ENCODE peak calls at places on chromosomes 6 and 20, in six cellular contexts. K is HL-60, I is transverse colon, Y is stomach, J is Panc1, L is SK-N-SH. Z is an unnamed sample.

GRCh38 chr20:60039526-60039925 is 81.3 kb downstream of the CDH26 start:
- DNase-seq in K (no peak), I (no peak), Y (no peak), J (no peak), L (no peak), Z (no peak)

GRCh38 chr6:16130932-16131387 is 2.1 kb downstream of the MYLIP start:
- DNase-seq in K (peak; percentile 79), I (peak; percentile 73), Y (peak; percentile 49), J (no peak), L (peak; percentile 28), Z (no peak)

GRCh38 chr6:139150915-139151314 is 16.0 kb downstream of the HECA start:
- DNase-seq in K (no peak), I (no peak), Y (no peak), J (no peak), L (no peak), Z (no peak)

GRCh38 chr20:25022680-25023079 is 30.1 kb upstream of the APMAP start:
- DNase-seq in K (no peak), I (peak; percentile 88), Y (peak; percentile 92), J (no peak), L (no peak), Z (peak; percentile 68)

GRCh38 chr20:17721802-17722486 is 22.2 kb downstream of the BANF2 start:
- DNase-seq in K (no peak), I (peak; percentile 30), Y (peak; percentile 69), J (no peak), L (no peak), Z (no peak)

GRCh38 chr6:159969204-159969912 is 476 bp downstream of the IGF2R start:
- DNase-seq in K (peak; percentile 35), I (peak; percentile 42), Y (peak; percentile 31), J (no peak), L (peak; percentile 77), Z (peak; percentile 95)

GRCh38 chr6:47633141-47633540 is 65.2 kb upstream of the ADGRF4 start:
- DNase-seq in K (no peak), I (no peak), Y (no peak), J (no peak), L (peak; percentile 43), Z (no peak)

GRCh38 chr20:20202793-20203192 is 150.5 kb downstream of the CFAP61 start:
- DNase-seq in K (no peak), I (no peak), Y (no peak), J (no peak), L (no peak), Z (no peak)

GRCh38 chr6:166958926-166959861 is 2.8 kb upstream of the RNASET2 start:
- DNase-seq in K (peak; percentile 77), I (peak; percentile 54), Y (no peak), J (no peak), L (no peak), Z (peak; percentile 87)

GRCh38 chr6:56808871-56809359 is 146.0 kb upstream of the BEND6 start:
- DNase-seq in K (no peak), I (no peak), Y (no peak), J (no peak), L (no peak), Z (no peak)

GRCh38 chr20:64099880-64100565 is 7.3 kb downstream of the NPBWR2 start:
- DNase-seq in K (no peak), I (no peak), Y (no peak), J (no peak), L (no peak), Z (no peak)

GRCh38 chr6:157551041-157551832 is 170.2 kb downstream of the ZDHHC14 start:
- DNase-seq in K (no peak), I (no peak), Y (no peak), J (no peak), L (no peak), Z (no peak)

GRCh38 chr6:7504041-7504440 is 37.4 kb upstream of the DSP start:
- DNase-seq in K (no peak), I (no peak), Y (no peak), J (no peak), L (no peak), Z (no peak)
- H3K27ac ChIP-seq in K (no peak overlapping the region), I (no peak overlapping the region), Y (no peak overlapping the region), J (no peak overlapping the region), L (no peak overlapping the region), Z (no peak overlapping the region)

GRCh38 chr20:840503-840857 is 7.0 kb downstream of the FAM110A start:
- DNase-seq in K (no peak), I (no peak), Y (no peak), J (no peak), L (no peak), Z (no peak)

GRCh38 chr20:843908-844307 is 10.4 kb downstream of the FAM110A start:
- DNase-seq in K (no peak), I (peak; percentile 47), Y (no peak), J (no peak), L (peak; percentile 57), Z (peak; percentile 80)

GRCh38 chr20:840858-841567 is 7.5 kb downstream of the FAM110A start:
- DNase-seq in K (no peak), I (peak; percentile 74), Y (peak; percentile 70), J (no peak), L (no peak), Z (peak; percentile 88)

GRCh38 chr20:842547-842940 is 9.0 kb downstream of the FAM110A start:
- DNase-seq in K (no peak), I (no peak), Y (no peak), J (no peak), L (no peak), Z (no peak)

DNA sequence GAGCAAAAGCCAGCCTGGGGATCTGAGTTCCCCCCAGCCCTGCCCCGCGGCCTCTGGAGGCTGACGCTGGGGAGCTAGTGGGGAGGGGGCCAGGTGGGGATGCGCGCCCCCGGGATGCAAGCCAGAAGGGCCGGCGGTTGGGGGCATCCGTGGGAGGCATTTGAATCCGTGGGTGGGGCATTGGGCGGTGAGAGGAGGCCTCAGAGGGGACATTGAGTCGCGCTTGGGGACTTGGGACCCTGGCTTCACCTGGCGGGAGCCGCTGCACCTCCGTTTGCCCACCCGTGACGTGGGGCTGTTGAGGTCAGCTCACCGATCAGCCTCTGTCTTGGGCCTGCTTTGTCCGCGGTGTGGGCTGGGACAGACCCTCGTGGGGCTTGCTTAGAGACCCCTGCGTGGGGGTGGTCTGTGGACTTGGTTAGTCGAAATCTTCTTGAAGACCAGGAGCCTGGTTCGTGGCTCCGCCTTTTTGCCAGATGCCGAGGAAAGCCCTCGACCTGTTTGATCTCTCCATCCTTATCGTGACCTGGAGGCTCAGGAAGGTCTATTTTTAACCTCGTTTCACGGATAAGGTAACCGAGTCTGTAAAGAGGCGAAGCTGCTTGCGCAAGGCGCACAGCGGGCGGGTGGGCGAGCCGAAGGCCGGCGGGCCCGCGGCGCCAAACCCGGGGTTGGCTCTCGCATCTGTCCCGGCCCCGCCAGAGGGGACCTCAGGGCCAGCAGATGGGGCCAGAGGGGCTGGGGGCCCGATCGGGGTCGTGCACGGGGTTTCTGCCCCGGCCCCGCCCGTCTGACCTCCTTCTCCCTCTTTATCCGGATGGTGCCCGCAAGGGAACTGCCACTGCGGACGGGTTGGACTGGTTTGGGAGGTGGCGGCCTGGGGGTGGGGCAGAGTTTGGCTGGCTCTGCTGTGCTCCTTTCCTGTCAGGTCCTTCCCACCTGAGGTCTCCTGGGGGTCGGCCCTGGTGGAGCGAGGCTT is 8.3 kb downstream of the FAM110A start:
- DNase-seq in K (no peak), I (peak; percentile 79), Y (peak; percentile 81), J (no peak), L (no peak), Z (peak; percentile 79)
- TF ChIP-seq POLR2AphosphoS5 in K (no peak), I (no peak), Y (peak; percentile 19), J (no peak), L (no peak), Z (peak; percentile 6)

GRCh38 chr20:2130062-2130591 is 28.5 kb downstream of the STK35 start:
- DNase-seq in K (no peak), I (no peak), Y (no peak), J (no peak), L (no peak), Z (peak; percentile 38)
- TF ChIP-seq CTCF in K (no peak), I (no peak), Y (no peak), J (no peak), L (no peak), Z (no peak)

DNA sequence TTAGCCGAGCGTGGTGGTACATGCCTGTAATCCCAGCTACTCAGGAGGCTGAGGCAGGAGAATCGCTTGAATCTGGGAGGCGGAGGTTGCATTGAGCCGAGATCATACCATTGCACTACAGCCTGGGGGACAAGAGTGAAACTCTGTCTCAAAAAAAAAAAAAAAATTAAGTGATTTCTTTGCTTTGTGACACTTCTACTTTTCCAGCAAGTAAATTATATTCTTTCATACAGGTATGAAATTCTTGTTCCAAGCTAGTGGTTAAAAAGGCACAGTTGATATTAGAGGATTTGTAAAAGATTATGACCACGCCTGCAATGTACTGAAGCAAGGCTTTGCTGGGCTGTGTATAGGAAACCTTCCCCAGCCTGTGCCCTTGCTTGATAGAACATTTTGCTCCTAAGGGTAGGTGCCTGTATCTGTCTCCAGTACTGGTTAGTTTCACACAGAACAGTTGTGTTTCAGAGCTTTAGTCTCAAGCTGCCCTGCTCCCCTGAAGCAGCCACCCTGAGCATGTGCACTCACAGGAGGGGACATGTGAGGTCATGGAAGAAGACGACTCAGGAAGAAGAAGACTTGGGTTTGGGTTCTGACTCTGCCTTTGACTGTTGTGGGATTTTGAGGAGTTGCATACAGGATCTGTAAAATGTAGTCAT is 10.2 kb downstream of the PTPN1 start:
- DNase-seq in K (no peak), I (peak; percentile 38), Y (no peak), J (no peak), L (no peak), Z (no peak)
- H3K27ac ChIP-seq in K (peak overlapping the region; percentile 69), I (peak overlapping the region; percentile 93), Y (peak overlapping the region; percentile 71), J (peak overlapping the region; percentile 5), L (no peak overlapping the region), Z (peak overlapping the region; percentile 44)

GRCh38 chr6:37048851-37049734 is 43.6 kb downstream of the FGD2 start:
- DNase-seq in K (no peak), I (peak; percentile 69), Y (peak; percentile 45), J (no peak), L (no peak), Z (peak; percentile 86)
- TF ChIP-seq POLR2AphosphoS5 in K (no peak), I (no peak), Y (no peak), J (no peak), L (no peak), Z (peak; percentile 69)

GRCh38 chr6:10248378-10248843 is 166.5 kb downstream of the TFAP2A start:
- DNase-seq in K (peak; percentile 54), I (no peak), Y (no peak), J (no peak), L (no peak), Z (no peak)
- TF ChIP-seq CTCF in K (no peak), I (no peak), Y (no peak), J (peak; percentile 36), L (no peak), Z (no peak)

GRCh38 chr6:44674226-44675155 is 287.0 kb downstream of the CDC5L start:
- DNase-seq in K (no peak), I (no peak), Y (no peak), J (no peak), L (no peak), Z (no peak)

GRCh38 chr6:44675449-44675848 is 287.9 kb downstream of the CDC5L start:
- DNase-seq in K (no peak), I (no peak), Y (no peak), J (no peak), L (no peak), Z (no peak)

GRCh38 chr6:44671333-44671732 is 283.8 kb downstream of the CDC5L start:
- DNase-seq in K (no peak), I (no peak), Y (no peak), J (no peak), L (no peak), Z (no peak)

GRCh38 chr6:44672086-44672485 is 284.6 kb downstream of the CDC5L start:
- DNase-seq in K (no peak), I (no peak), Y (no peak), J (no peak), L (no peak), Z (no peak)

GRCh38 chr6:44672838-44673237 is 285.3 kb downstream of the CDC5L start:
- DNase-seq in K (no peak), I (no peak), Y (no peak), J (no peak), L (no peak), Z (no peak)
- H3K27ac ChIP-seq in K (no peak overlapping the region), I (no peak overlapping the region), Y (no peak overlapping the region), J (no peak overlapping the region), L (no peak overlapping the region), Z (no peak overlapping the region)